ENCODE peak calls at places on chromosomes 2 and 18, in ten cellular contexts. T is Caco-2; Q is pancreas; N is PC-9; E is naive thymus-derived CD4-positive, alpha-beta T cell; O is effector memory CD4-positive, alpha-beta T cell; X is HepG2; F is adrenal gland; Y is left ventricle myocardium inferior; V is neuronal stem cell. J is an unnamed sample.

GRCh38 chr2:94997981-94998920 is 27.3 kb upstream of the MAL start:
- DNase-seq in F (no peak), Y (no peak), X (no peak), O (no peak), N (peak; percentile 75), E (no peak), T (peak; percentile 19), Q (no peak), V (no peak), J (no peak)

GRCh38 chr18:78082776-78083175 is 833.1 kb downstream of the GALR1 start:
- DNase-seq in Y (no peak), O (no peak), E (no peak), N (no peak), Q (no peak), F (no peak), X (no peak), T (no peak), V (no peak), J (no peak)

GRCh38 chr2:189298481-189298880 is 118.9 kb upstream of the COL5A2 start:
- DNase-seq in X (no peak), Y (no peak), F (no peak), E (no peak), T (no peak), V (no peak), O (no peak), N (no peak), Q (no peak), J (no peak)

GRCh38 chr2:231720292-231720691 is 12.0 kb downstream of the PTMA start:
- DNase-seq in N (no peak), E (no peak), T (no peak), X (no peak), V (no peak), F (no peak), Q (no peak), O (no peak), Y (no peak), J (no peak)

GRCh38 chr2:236600892-236601291 is 31.3 kb downstream of the ACKR3 start:
- DNase-seq in N (no peak), X (no peak), F (no peak), Y (no peak), Q (no peak), T (no peak), E (no peak), O (no peak), V (no peak), J (no peak)

GRCh38 chr2:201151127-201152074 is 31.5 kb upstream of the CASP10 start:
- DNase-seq in T (no peak), Y (no peak), V (no peak), X (peak; percentile 39), Q (no peak), N (peak; percentile 87), E (no peak), O (no peak), F (peak; percentile 59), J (peak; percentile 93)

GRCh38 chr18:49520661-49521145 is 33.7 kb upstream of the C18orf32 start:
- DNase-seq in O (no peak), X (no peak), F (no peak), V (no peak), Q (no peak), N (no peak), Y (no peak), T (no peak), E (no peak), J (no peak)

GRCh38 chr2:29544031-29544430 is 377.4 kb downstream of the ALK start:
- DNase-seq in E (no peak), Q (no peak), T (no peak), X (no peak), V (no peak), F (no peak), N (no peak), Y (no peak), O (no peak), J (peak; percentile 19)

GRCh38 chr2:134839649-134840048 is 1.2 kb downstream of the ACMSD start:
- DNase-seq in T (no peak), E (no peak), N (no peak), V (no peak), O (no peak), F (no peak), Q (no peak), X (no peak), Y (no peak), J (no peak)

GRCh38 chr2:134835471-134835870 is 2.9 kb upstream of the ACMSD start:
- DNase-seq in E (no peak), X (no peak), N (no peak), V (no peak), T (no peak), O (no peak), F (no peak), Q (no peak), Y (no peak), J (no peak)

GRCh38 chr2:134842930-134843490 is 4.6 kb downstream of the ACMSD start:
- DNase-seq in O (no peak), X (no peak), N (no peak), F (no peak), E (no peak), Y (no peak), V (no peak), T (no peak), Q (no peak), J (no peak)

GRCh38 chr2:134836986-134837385 is 1.4 kb upstream of the ACMSD start:
- DNase-seq in F (no peak), Y (no peak), O (no peak), E (no peak), N (peak; percentile 42), Q (no peak), V (no peak), T (no peak), X (no peak), J (no peak)

DNA sequence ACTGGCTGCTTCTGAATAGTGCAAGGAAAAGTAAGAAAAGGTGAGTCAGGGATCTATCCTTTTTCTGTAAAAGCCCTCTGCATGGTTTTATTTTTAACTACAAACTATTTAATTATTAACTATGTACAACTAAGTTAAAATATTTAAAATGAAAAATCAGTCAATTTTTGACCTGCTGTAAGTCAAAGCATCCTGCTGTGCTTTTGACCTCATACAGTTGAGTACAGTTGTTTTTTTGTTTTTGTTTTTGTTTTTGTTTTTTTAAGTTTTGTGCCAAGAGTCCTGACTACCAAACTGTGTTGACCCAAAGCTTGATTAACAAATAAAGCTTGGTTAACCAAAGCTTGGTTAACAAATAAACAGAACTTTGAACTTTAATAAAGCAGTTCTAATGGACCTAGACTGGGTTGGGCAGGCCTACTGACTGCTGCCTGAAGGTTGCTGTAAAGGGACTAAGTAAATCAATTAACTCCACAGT is at the start of gene ACMSD:
- DNase-seq in Y (no peak), Q (no peak), F (no peak), O (no peak), N (no peak), X (no peak), V (no peak), E (no peak), T (no peak), J (no peak)
- H3K4me3 ChIP-seq in Y (no peak within 1 kb of the TSS), Q (no peak within 1 kb of the TSS), F (no peak within 1 kb of the TSS), O (no peak within 1 kb of the TSS), N (no peak within 1 kb of the TSS), X (no peak within 1 kb of the TSS), V (no peak within 1 kb of the TSS), E (no peak within 1 kb of the TSS), T (no peak within 1 kb of the TSS), J (no peak within 1 kb of the TSS)

GRCh38 chr2:63053235-63053888 is 2.7 kb downstream of the OTX1 start:
- DNase-seq in F (no peak), T (no peak), Y (no peak), V (no peak), N (no peak), O (no peak), Q (no peak), E (no peak), X (no peak), J (no peak)

GRCh38 chr2:63055510-63056308 is 5.1 kb downstream of the OTX1 start:
- DNase-seq in O (no peak), Y (no peak), N (no peak), Q (no peak), F (no peak), V (peak; percentile 43), E (peak; percentile 23), T (peak; percentile 29), X (no peak), J (no peak)

GRCh38 chr2:63052411-63053234 is 2.0 kb downstream of the OTX1 start:
- DNase-seq in Y (no peak), E (no peak), N (no peak), X (no peak), T (peak; percentile 38), F (no peak), O (no peak), Q (no peak), V (no peak), J (no peak)

GRCh38 chr2:63054812-63055509 is 4.3 kb downstream of the OTX1 start:
- DNase-seq in V (peak; percentile 26), F (no peak), N (no peak), Y (no peak), Q (no peak), T (peak; percentile 30), E (no peak), O (no peak), X (no peak), J (no peak)

DNA sequence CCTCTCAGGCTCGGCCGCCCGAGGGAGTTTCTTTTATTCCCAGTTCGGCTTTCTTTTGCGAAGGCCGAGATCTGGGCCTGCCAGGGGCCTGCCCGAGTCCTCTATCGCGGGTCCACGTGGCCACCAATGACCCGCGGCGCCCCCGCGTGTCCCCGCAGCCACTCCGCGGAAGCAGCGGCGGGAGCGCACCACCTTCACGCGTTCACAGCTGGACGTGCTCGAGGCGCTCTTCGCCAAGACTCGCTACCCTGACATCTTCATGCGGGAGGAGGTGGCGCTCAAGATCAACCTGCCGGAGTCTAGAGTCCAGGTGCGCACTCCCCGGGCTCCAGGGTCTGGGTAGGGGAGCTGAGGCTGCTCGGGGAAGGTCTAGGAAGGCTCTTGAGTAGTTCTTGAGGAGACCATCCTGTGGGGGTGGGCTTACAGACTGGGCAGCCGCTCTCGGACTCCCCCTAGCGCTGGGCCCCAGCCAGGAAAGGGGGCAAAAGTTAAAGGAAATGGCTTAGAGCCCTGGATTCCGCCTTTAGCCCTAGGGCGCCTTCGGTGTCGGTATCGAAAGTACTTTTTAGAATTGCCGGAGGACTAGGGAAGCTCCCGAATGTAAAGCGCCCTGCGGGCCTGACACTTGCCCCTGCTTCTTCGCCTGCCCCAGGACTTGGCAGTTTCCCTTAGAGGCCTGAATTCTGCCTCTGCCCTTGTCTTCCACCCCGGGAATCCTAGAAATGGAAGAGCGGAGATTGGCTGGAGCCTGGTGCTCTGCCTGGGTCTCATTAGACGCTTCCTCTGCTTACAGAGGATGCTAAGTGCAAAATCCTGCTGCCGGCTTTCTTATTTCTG is 3.5 kb downstream of the OTX1 start:
- DNase-seq in E (peak; percentile 41), F (no peak), Y (no peak), V (peak; percentile 30), O (no peak), X (no peak), T (peak; percentile 26), Q (no peak), N (no peak), J (no peak)
- H3K4me1 ChIP-seq in E (peaks cover 7% of the 10 kb centered on the region), F (peaks cover 20% of the 10 kb centered on the region), Y (peaks cover 79% of the 10 kb centered on the region), V (peaks cover 6% of the 10 kb centered on the region), O (peaks cover 67% of the 10 kb centered on the region), X (peaks cover 25% of the 10 kb centered on the region), T (no peaks in the 10 kb centered on the region), Q (peaks cover 16% of the 10 kb centered on the region), N (peaks cover under 1% of the 10 kb centered on the region), J (no peaks in the 10 kb centered on the region)

DNA sequence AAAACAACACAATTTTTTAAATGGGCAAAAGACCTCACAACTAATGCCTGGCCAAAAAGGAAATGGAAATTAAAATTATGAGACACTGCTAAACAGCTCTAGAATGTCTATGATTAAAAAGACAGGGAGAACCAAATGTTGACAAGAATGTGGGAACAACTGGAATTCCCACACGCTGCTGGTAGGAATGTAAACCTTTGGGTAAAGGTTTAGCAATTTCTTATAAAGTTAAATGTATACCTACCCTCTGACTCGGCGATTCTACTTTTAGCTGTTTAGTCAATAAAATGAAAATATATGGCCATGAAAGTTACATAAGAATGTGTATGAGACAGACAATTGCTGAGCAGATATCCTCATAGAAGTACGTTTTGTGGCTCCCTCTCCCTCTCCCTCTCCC is 60.9 kb downstream of the ATF2 start:
- DNase-seq in F (no peak), E (no peak), O (no peak), T (no peak), Y (no peak), N (peak; percentile 25), Q (no peak), V (no peak), X (no peak), J (no peak)
- H3K36me3 ChIP-seq in F (peaks cover 2% of the 10 kb centered on the region), E (peaks cover 4% of the 10 kb centered on the region), O (no peaks in the 10 kb centered on the region), T (no peaks in the 10 kb centered on the region), Y (peaks cover 54% of the 10 kb centered on the region), N (peaks cover 15% of the 10 kb centered on the region), Q (peaks cover 9% of the 10 kb centered on the region), V (peaks cover 89% of the 10 kb centered on the region), X (peaks cover 10% of the 10 kb centered on the region), J (peaks cover 43% of the 10 kb centered on the region)

GRCh38 chr2:158776236-158776635 is 18.9 kb upstream of the DAPL1 start:
- DNase-seq in N (no peak), Y (no peak), Q (no peak), X (no peak), F (no peak), O (no peak), E (no peak), V (no peak), T (no peak), J (no peak)
- H3K4me3 ChIP-seq in N (no peak overlapping the region), Y (no peak overlapping the region), Q (no peak overlapping the region), X (no peak overlapping the region), F (no peak overlapping the region), O (no peak overlapping the region), E (no peak overlapping the region), V (no peak overlapping the region), T (no peak overlapping the region), J (no peak overlapping the region)